ENCODE peak calls at places on chromosomes 1 and 21, in five cellular contexts. Q, P, I, Y and K are unnamed samples. For H3K4me1, the result is how much of the 10 kb centered on the place peaks cover.

GRCh38 chr1:64531057-64531456 is 61.1 kb downstream of the CACHD1 start:
- DNase-seq in Q (no peak), P (no peak), I (no peak), Y (no peak), K (no peak)

GRCh38 chr1:230208619-230209261 is 141.7 kb downstream of the GALNT2 start:
- DNase-seq in Q (no peak), P (no peak), I (no peak), Y (no peak), K (no peak)

GRCh38 chr1:109787845-109788605 is 24.3 kb upstream of the EPS8L3 start:
- DNase-seq in Q (no peak), P (no peak), I (no peak), Y (no peak), K (peak)

GRCh38 chr21:39312112-39313041 is 1.1 kb downstream of the BRWD1 start:
- DNase-seq in Q (peak), P (peak), I (peak), Y (peak), K (peak)

GRCh38 chr21:37710555-37711293 is 205.5 kb downstream of the KCNJ6 start:
- DNase-seq in Q (no peak), P (no peak), I (no peak), Y (no peak), K (no peak)

GRCh38 chr1:214280386-214281029 is 451 bp upstream of the SMYD2 start:
- DNase-seq in Q (peak), P (no peak), I (peak), Y (no peak), K (peak)

GRCh38 chr1:212225416-212225815 is 59.8 kb upstream of the PPP2R5A start:
- DNase-seq in Q (no peak), P (no peak), I (no peak), Y (peak), K (no peak)

GRCh38 chr1:201222125-201222524 is 31.5 kb downstream of the IGFN1 start:
- DNase-seq in Q (no peak), P (no peak), I (no peak), Y (no peak), K (no peak)

GRCh38 chr1:92485374-92486250 is 1.1 kb downstream of the GFI1 start:
- DNase-seq in Q (no peak), P (no peak), I (peak), Y (peak), K (peak)

GRCh38 chr1:54221113-54221834 is 21.3 kb downstream of the MRPL37 start:
- DNase-seq in Q (no peak), P (no peak), I (peak), Y (no peak), K (no peak)

GRCh38 chr1:59223943-59224639 is 72.8 kb upstream of the FGGY start:
- DNase-seq in Q (no peak), P (no peak), I (no peak), Y (no peak), K (no peak)

GRCh38 chr21:17454315-17455027 is 58.4 kb upstream of the CXADR start:
- DNase-seq in Q (peak), P (no peak), I (peak), Y (peak), K (peak)

GRCh38 chr1:237873487-237873927 is 17.2 kb downstream of the ZP4 start:
- DNase-seq in Q (peak), P (no peak), I (no peak), Y (no peak), K (no peak)

GRCh38 chr21:26126168-26126553 is 44.4 kb downstream of the APP start:
- DNase-seq in Q (no peak), P (no peak), I (no peak), Y (no peak), K (no peak)
- H3K4me1 ChIP-seq in Q (half or more), P (under half), I (under half), Y (under half), K (half or more)

GRCh38 chr1:234538062-234538731 is 59.2 kb upstream of the TARBP1 start:
- DNase-seq in Q (no peak), P (no peak), I (no peak), Y (no peak), K (no peak)
- H3K4me1 ChIP-seq in Q (under half), P (under half), I (under half), Y (under half), K (under half)

DNA sequence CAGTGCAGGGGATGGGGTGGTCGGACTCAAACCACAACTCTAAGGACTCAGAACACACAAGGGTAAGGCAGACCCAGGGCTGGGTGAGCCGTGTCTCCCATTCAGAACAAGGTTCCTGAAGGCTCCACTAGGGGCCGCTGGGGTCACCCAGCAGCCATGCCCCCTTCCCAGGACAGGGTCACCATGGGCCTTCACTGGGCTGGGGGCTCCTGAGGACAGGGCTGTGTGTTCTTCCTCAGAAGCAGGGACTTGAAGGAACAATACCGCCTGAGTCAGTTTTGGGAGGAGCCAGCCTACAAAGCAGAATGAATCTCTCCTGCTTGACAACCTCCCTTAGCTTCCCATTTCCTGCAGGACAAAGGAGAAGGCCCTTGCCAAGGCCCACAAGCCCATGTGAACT is 15.4 kb downstream of the RIMS3 start:
- DNase-seq in Q (no peak), P (no peak), I (no peak), Y (no peak), K (no peak)
- H3K4me1 ChIP-seq in Q (under half), P (under half), I (under half), Y (under half), K (under half)

GRCh38 chr21:34075099-34075425 is 1.7 kb downstream of the MRPS6 start:
- DNase-seq in Q (no peak), P (no peak), I (no peak), Y (no peak), K (no peak)

GRCh38 chr21:34076835-34077234 is 3.5 kb downstream of the MRPS6 start:
- DNase-seq in Q (no peak), P (no peak), I (no peak), Y (no peak), K (no peak)

GRCh38 chr21:34073749-34074282 is 438 bp downstream of the MRPS6 start:
- DNase-seq in Q (no peak), P (no peak), I (no peak), Y (peak), K (no peak)

GRCh38 chr21:34074283-34075098 is 1.1 kb downstream of the MRPS6 start:
- DNase-seq in Q (no peak), P (no peak), I (no peak), Y (peak), K (no peak)

DNA sequence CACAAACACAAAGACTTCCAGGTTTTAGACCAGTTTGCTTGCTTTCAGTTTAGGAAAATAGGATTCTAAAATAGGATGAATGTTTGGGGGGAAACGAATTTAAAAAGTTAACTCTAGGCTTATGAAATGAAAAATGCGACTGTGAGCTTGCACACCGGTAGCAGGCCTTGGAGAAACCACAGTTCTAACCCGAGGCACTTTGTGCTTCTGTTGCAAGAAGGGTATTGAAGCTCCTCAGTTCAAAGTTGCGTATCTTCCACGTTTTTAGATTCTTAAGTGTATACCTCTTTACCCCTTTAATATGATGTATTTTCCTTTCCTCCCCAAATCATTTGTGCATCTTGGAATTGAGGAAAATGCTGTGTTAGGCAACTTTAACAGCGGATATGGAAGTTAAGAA is 2.4 kb downstream of the MRPS6 start:
- DNase-seq in Q (no peak), P (no peak), I (no peak), Y (no peak), K (no peak)
- H3K4me1 ChIP-seq in Q (under half), P (under half), I (under half), Y (half or more), K (under half)

GRCh38 chr1:21929951-21930615 is 7.0 kb downstream of the HSPG2 start:
- DNase-seq in Q (no peak), P (no peak), I (no peak), Y (no peak), K (no peak)
- H3K4me1 ChIP-seq in Q (half or more), P (half or more), I (under half), Y (under half), K (half or more)

GRCh38 chr1:18731148-18731547 is 100.5 kb downstream of the PAX7 start:
- DNase-seq in Q (no peak), P (no peak), I (no peak), Y (no peak), K (no peak)

GRCh38 chr1:18731591-18732235 is 101.1 kb downstream of the PAX7 start:
- DNase-seq in Q (no peak), P (no peak), I (no peak), Y (no peak), K (no peak)

GRCh38 chr1:18727956-18728355 is 97.3 kb downstream of the PAX7 start:
- DNase-seq in Q (no peak), P (no peak), I (no peak), Y (no peak), K (no peak)

GRCh38 chr1:18732686-18733085 is 102.0 kb downstream of the PAX7 start:
- DNase-seq in Q (no peak), P (no peak), I (no peak), Y (no peak), K (no peak)

DNA sequence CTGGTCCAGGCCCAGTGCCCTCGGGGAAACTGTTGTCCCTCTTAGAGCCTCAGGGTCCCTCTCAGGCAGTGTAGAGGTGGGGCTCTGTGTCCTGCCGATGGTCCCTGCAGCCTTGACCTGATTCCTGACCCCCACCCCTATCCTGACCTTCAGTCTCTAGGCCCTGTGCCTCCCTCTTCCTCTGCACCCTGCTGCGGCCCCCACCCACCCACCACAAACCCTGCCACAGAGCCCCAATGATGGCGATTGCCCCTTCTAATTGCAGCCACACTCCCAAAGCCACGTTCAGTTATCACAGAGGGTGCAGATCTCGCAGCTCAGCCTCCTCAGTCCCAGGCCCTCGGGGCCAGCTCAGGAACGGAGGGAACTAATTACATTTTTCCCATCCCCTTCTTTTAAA is 99.7 kb downstream of the PAX7 start:
- DNase-seq in Q (no peak), P (no peak), I (no peak), Y (no peak), K (no peak)
- H3K4me1 ChIP-seq in Q (under half), P (under half), I (under half), Y (under half), K (under half)